ENCODE peak calls at places on chromosomes 4 and X, in five cellular contexts. One of them, this sample, is unnamed.

GRCh38 chr4:159206427-159206871 is 103.6 kb downstream of the RAPGEF2 start:
- DNase-seq in OCI-LY7: no peak
- DNase-seq in heart left ventricle: no peak
- DNase-seq in transverse colon: no peak
- DNase-seq in heart right ventricle: no peak
- DNase-seq in this sample: peak

GRCh38 chr4:24690436-24690835 is 104.9 kb upstream of the SOD3 start:
- DNase-seq in heart right ventricle: no peak
- DNase-seq in heart left ventricle: no peak
- DNase-seq in OCI-LY7: no peak
- DNase-seq in transverse colon: no peak
- DNase-seq in this sample: no peak

GRCh38 chrX:56726609-56727008 is 2.4 kb upstream of the NBDY start:
- DNase-seq in OCI-LY7: peak
- DNase-seq in transverse colon: no peak
- DNase-seq in heart left ventricle: no peak
- DNase-seq in heart right ventricle: no peak
- DNase-seq in this sample: peak

GRCh38 chrX:96383428-96383827 is 301.2 kb upstream of the DIAPH2 start:
- DNase-seq in OCI-LY7: no peak
- DNase-seq in heart left ventricle: no peak
- DNase-seq in transverse colon: no peak
- DNase-seq in heart right ventricle: no peak
- DNase-seq in this sample: no peak

GRCh38 chrX:3598046-3598605 is 115.3 kb downstream of the PRKX start:
- DNase-seq in heart right ventricle: no peak
- DNase-seq in transverse colon: no peak
- DNase-seq in OCI-LY7: no peak
- DNase-seq in heart left ventricle: no peak
- DNase-seq in this sample: no peak

GRCh38 chr4:136103616-136104015 is 1428.7 kb downstream of the PCDH18 start:
- DNase-seq in transverse colon: no peak
- DNase-seq in heart left ventricle: no peak
- DNase-seq in heart right ventricle: no peak
- DNase-seq in OCI-LY7: no peak
- DNase-seq in this sample: no peak

GRCh38 chr4:32472918-32473317 is 1752.7 kb downstream of the PCDH7 start:
- DNase-seq in heart right ventricle: no peak
- DNase-seq in heart left ventricle: no peak
- DNase-seq in transverse colon: no peak
- DNase-seq in OCI-LY7: no peak
- DNase-seq in this sample: no peak

GRCh38 chr4:169228076-169228475 is 42.7 kb downstream of the SH3RF1 start:
- DNase-seq in heart left ventricle: no peak
- DNase-seq in OCI-LY7: no peak
- DNase-seq in transverse colon: no peak
- DNase-seq in heart right ventricle: no peak
- DNase-seq in this sample: no peak

GRCh38 chr4:158444621-158445020 is 77.1 kb upstream of the RXFP1 start:
- DNase-seq in heart right ventricle: no peak
- DNase-seq in OCI-LY7: no peak
- DNase-seq in heart left ventricle: no peak
- DNase-seq in transverse colon: no peak
- DNase-seq in this sample: no peak

GRCh38 chr4:186472948-186473347 is 82.4 kb downstream of the MTNR1A start:
- DNase-seq in heart left ventricle: no peak
- DNase-seq in heart right ventricle: no peak
- DNase-seq in transverse colon: no peak
- DNase-seq in OCI-LY7: peak
- DNase-seq in this sample: no peak

GRCh38 chr4:1731180-1731579 is 9.9 kb downstream of the TACC3 start:
- DNase-seq in OCI-LY7: no peak
- DNase-seq in transverse colon: no peak
- DNase-seq in heart right ventricle: no peak
- DNase-seq in heart left ventricle: no peak
- DNase-seq in this sample: no peak

GRCh38 chr4:108651068-108651794 is 832 bp downstream of the OSTC start:
- DNase-seq in heart right ventricle: no peak
- DNase-seq in heart left ventricle: no peak
- DNase-seq in transverse colon: no peak
- DNase-seq in OCI-LY7: peak
- DNase-seq in this sample: no peak

GRCh38 chrX:154370300-154370881 is 4.0 kb downstream of the FLNA start:
- DNase-seq in heart left ventricle: no peak
- DNase-seq in heart right ventricle: peak
- DNase-seq in OCI-LY7: peak
- DNase-seq in transverse colon: no peak
- DNase-seq in this sample: no peak

GRCh38 chrX:71366674-71367256 is 608 bp downstream of the TAF1 start:
- DNase-seq in OCI-LY7: peak
- DNase-seq in transverse colon: peak
- DNase-seq in heart right ventricle: peak
- DNase-seq in heart left ventricle: peak
- DNase-seq in this sample: peak

GRCh38 chr4:187555174-187555573 is 440.4 kb upstream of the ZFP42 start:
- DNase-seq in transverse colon: no peak
- DNase-seq in heart left ventricle: no peak
- DNase-seq in heart right ventricle: no peak
- DNase-seq in OCI-LY7: no peak
- DNase-seq in this sample: no peak

GRCh38 chr4:79682161-79682560 is 274.1 kb upstream of the GK2 start:
- DNase-seq in OCI-LY7: no peak
- DNase-seq in heart left ventricle: no peak
- DNase-seq in heart right ventricle: no peak
- DNase-seq in transverse colon: no peak
- DNase-seq in this sample: no peak

GRCh38 chrX:78092296-78092695 is 11.8 kb upstream of the PGK1 start:
- DNase-seq in OCI-LY7: peak
- DNase-seq in transverse colon: no peak
- DNase-seq in heart right ventricle: no peak
- DNase-seq in heart left ventricle: no peak
- DNase-seq in this sample: no peak
- TF ChIP-seq CTCF in OCI-LY7: peak
- TF ChIP-seq CTCF in transverse colon: no peak
- TF ChIP-seq CTCF in heart right ventricle: peak
- TF ChIP-seq CTCF in heart left ventricle: no peak
- TF ChIP-seq CTCF in this sample: peak

GRCh38 chr4:164027805-164028204 is 533.3 kb downstream of the TMA16 start:
- DNase-seq in transverse colon: no peak
- DNase-seq in heart left ventricle: no peak
- DNase-seq in heart right ventricle: no peak
- DNase-seq in OCI-LY7: no peak
- DNase-seq in this sample: no peak

GRCh38 chr4:164021947-164022346 is 527.5 kb downstream of the TMA16 start:
- DNase-seq in transverse colon: no peak
- DNase-seq in heart left ventricle: no peak
- DNase-seq in OCI-LY7: no peak
- DNase-seq in heart right ventricle: no peak
- DNase-seq in this sample: no peak

GRCh38 chr4:164023214-164023613 is 528.7 kb downstream of the TMA16 start:
- DNase-seq in heart right ventricle: no peak
- DNase-seq in heart left ventricle: no peak
- DNase-seq in OCI-LY7: peak
- DNase-seq in transverse colon: no peak
- DNase-seq in this sample: no peak
- TF ChIP-seq CTCF in heart right ventricle: no peak
- TF ChIP-seq CTCF in heart left ventricle: no peak
- TF ChIP-seq CTCF in OCI-LY7: peak
- TF ChIP-seq CTCF in transverse colon: no peak
- TF ChIP-seq CTCF in this sample: no peak

DNA sequence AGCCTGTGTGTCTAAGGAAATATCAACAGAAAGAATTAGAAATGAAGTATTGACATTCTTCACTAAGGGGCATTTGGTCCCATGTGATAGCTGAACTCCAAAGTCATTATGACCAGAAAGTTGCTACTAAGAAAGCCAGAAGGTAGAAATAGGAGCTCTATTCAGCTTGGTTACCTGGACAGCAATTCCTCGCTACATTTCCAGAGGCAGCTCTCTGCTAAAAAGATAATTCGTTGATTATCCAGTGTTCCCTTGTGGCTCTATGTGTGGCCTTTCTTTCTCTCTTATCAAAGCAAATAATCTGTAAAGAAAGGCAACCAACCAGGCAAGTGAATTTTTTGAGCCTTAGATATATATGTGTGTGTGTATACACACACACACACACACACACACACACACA is 341.3 kb downstream of the ADGRL3 start:
- DNase-seq in transverse colon: no peak
- DNase-seq in heart left ventricle: no peak
- DNase-seq in heart right ventricle: no peak
- DNase-seq in OCI-LY7: no peak
- DNase-seq in this sample: no peak
- TF ChIP-seq CTCF in transverse colon: no peak
- TF ChIP-seq CTCF in heart left ventricle: no peak
- TF ChIP-seq CTCF in heart right ventricle: no peak
- TF ChIP-seq CTCF in OCI-LY7: no peak
- TF ChIP-seq CTCF in this sample: no peak

DNA sequence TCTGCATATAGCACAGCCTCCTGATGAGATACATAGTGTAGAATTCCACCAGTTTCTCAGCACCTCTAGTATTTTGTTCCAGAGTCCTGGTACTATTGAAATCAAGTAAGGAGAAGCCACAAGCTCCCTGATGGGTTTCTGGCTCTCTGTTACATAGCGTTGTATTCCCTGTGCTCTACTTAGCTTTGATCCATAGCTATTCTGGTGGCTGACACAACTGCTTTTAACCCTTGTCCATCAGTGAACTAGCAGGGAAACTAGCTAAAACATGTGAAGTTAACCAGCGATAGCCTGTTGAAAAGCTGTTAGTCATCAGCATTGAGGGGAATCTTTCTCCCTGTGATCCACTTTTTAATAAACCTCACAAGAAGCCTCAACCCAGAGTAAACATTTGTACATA is 26.9 kb downstream of the NIPAL1 start:
- DNase-seq in heart left ventricle: no peak
- DNase-seq in heart right ventricle: no peak
- DNase-seq in OCI-LY7: no peak
- DNase-seq in transverse colon: no peak
- DNase-seq in this sample: no peak
- TF ChIP-seq CTCF in heart left ventricle: no peak
- TF ChIP-seq CTCF in heart right ventricle: no peak
- TF ChIP-seq CTCF in OCI-LY7: no peak
- TF ChIP-seq CTCF in transverse colon: no peak
- TF ChIP-seq CTCF in this sample: no peak

GRCh38 chrX:38304010-38304409 is 23.3 kb downstream of the RPGR start:
- DNase-seq in transverse colon: no peak
- DNase-seq in heart right ventricle: no peak
- DNase-seq in OCI-LY7: peak
- DNase-seq in heart left ventricle: no peak
- DNase-seq in this sample: no peak
- TF ChIP-seq CTCF in transverse colon: no peak
- TF ChIP-seq CTCF in heart right ventricle: peak
- TF ChIP-seq CTCF in OCI-LY7: peak
- TF ChIP-seq CTCF in heart left ventricle: no peak
- TF ChIP-seq CTCF in this sample: no peak

GRCh38 chr4:155972098-155972497 is 18.4 kb upstream of the CTSO start:
- DNase-seq in OCI-LY7: no peak
- DNase-seq in heart right ventricle: no peak
- DNase-seq in transverse colon: no peak
- DNase-seq in heart left ventricle: no peak
- DNase-seq in this sample: no peak
- TF ChIP-seq CTCF in OCI-LY7: peak
- TF ChIP-seq CTCF in heart right ventricle: peak
- TF ChIP-seq CTCF in transverse colon: no peak
- TF ChIP-seq CTCF in heart left ventricle: no peak
- TF ChIP-seq CTCF in this sample: peak

GRCh38 chr4:6609415-6610079 is 30.9 kb upstream of the MRFAP1 start:
- DNase-seq in OCI-LY7: no peak
- DNase-seq in heart right ventricle: no peak
- DNase-seq in transverse colon: no peak
- DNase-seq in heart left ventricle: no peak
- DNase-seq in this sample: no peak

GRCh38 chr4:6606465-6607235 is 31.7 kb downstream of the MAN2B2 start:
- DNase-seq in heart right ventricle: no peak
- DNase-seq in OCI-LY7: no peak
- DNase-seq in transverse colon: no peak
- DNase-seq in heart left ventricle: no peak
- DNase-seq in this sample: no peak

GRCh38 chr4:6610856-6611430 is 29.5 kb upstream of the MRFAP1 start:
- DNase-seq in OCI-LY7: no peak
- DNase-seq in heart right ventricle: no peak
- DNase-seq in heart left ventricle: no peak
- DNase-seq in transverse colon: no peak
- DNase-seq in this sample: no peak

GRCh38 chr4:6607368-6608050 is 32.5 kb downstream of the MAN2B2 start:
- DNase-seq in transverse colon: no peak
- DNase-seq in heart right ventricle: no peak
- DNase-seq in OCI-LY7: no peak
- DNase-seq in heart left ventricle: no peak
- DNase-seq in this sample: no peak

DNA sequence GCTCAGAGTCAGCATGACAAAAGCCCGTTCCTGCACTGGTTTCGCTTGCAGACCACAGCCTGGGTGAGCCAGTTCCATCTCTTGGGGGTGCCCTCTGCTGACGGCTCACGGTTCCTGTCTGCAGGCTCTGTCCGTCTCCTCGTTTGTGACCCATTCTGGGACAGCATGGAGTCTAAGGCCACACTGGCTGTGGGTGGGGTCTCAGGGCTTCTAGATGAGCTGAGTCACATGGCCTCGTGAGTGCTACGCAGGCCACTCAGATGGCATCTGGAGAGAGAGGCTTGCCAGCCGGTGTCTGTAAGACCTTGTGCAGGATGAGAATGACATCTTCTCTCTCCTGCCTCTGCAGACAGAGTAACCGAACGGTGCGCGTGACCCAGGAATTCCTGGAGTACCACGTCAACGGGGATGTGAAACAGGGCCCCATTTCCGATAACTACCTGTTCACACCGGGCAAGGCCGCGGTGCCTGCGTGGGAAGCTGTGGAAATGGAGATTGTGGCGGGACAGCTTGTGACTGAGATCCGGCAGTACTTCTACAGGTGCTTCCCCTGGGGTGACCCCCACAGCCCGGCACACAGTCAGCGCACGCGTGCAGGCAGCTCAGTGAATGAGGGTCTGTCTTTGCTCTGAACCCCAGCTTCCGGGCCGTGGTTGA is 31.6 kb upstream of the MRFAP1 start:
- DNase-seq in heart right ventricle: no peak
- DNase-seq in heart left ventricle: no peak
- DNase-seq in OCI-LY7: no peak
- DNase-seq in transverse colon: no peak
- DNase-seq in this sample: no peak
- TF ChIP-seq CTCF in heart right ventricle: peak
- TF ChIP-seq CTCF in heart left ventricle: no peak
- TF ChIP-seq CTCF in OCI-LY7: peak
- TF ChIP-seq CTCF in transverse colon: no peak
- TF ChIP-seq CTCF in this sample: no peak

GRCh38 chr4:76982638-76983579 is 33.4 kb downstream of the SEPTIN11 start:
- DNase-seq in OCI-LY7: no peak
- DNase-seq in heart left ventricle: no peak
- DNase-seq in transverse colon: no peak
- DNase-seq in heart right ventricle: no peak
- DNase-seq in this sample: peak
- TF ChIP-seq CTCF in OCI-LY7: no peak
- TF ChIP-seq CTCF in heart left ventricle: no peak
- TF ChIP-seq CTCF in transverse colon: peak
- TF ChIP-seq CTCF in heart right ventricle: no peak
- TF ChIP-seq CTCF in this sample: no peak

GRCh38 chrX:17744896-17745523 is 7.7 kb downstream of the SCML1 start:
- DNase-seq in heart left ventricle: no peak
- DNase-seq in transverse colon: no peak
- DNase-seq in OCI-LY7: no peak
- DNase-seq in heart right ventricle: no peak
- DNase-seq in this sample: no peak
- TF ChIP-seq CTCF in heart left ventricle: peak
- TF ChIP-seq CTCF in transverse colon: peak
- TF ChIP-seq CTCF in OCI-LY7: peak
- TF ChIP-seq CTCF in heart right ventricle: peak
- TF ChIP-seq CTCF in this sample: no peak